ENCODE peak calls at places on chromosomes 3 and 15, in four cellular contexts. O is PC-9, C is endothelial cell, T is natural killer cell. B is an unnamed sample.

GRCh38 chr15:59169337-59169736 is 37.3 kb upstream of the LDHAL6B start:
- DNase-seq in C (no peak), T (no peak), O (no peak), B (no peak)

GRCh38 chr3:169146112-169146665 is 517.3 kb downstream of the MECOM start:
- DNase-seq in T (no peak), C (peak; percentile 77), O (peak; percentile 69), B (no peak)

GRCh38 chr3:49707113-49707480 is 12.4 kb downstream of the AMIGO3 start:
- DNase-seq in T (no peak), C (no peak), O (no peak), B (no peak)

GRCh38 chr3:129985113-129985512 is 10.6 kb downstream of the TRH start:
- DNase-seq in T (no peak), O (no peak), C (no peak), B (no peak)

GRCh38 chr3:54322354-54322753 is 200.0 kb downstream of the CACNA2D3 start:
- DNase-seq in T (no peak), C (no peak), O (no peak), B (no peak)

GRCh38 chr3:33665294-33665693 is 52.8 kb downstream of the CLASP2 start:
- DNase-seq in O (no peak), T (no peak), C (no peak), B (no peak)

GRCh38 chr15:52042051-52042851 is 23.2 kb downstream of the MAPK6 start:
- DNase-seq in T (no peak), O (no peak), C (no peak), B (no peak)

GRCh38 chr3:69695933-69696332 is 43.3 kb upstream of the MITF start:
- DNase-seq in C (no peak), O (no peak), T (no peak), B (no peak)

GRCh38 chr15:95594496-95594895 is 736.0 kb upstream of the NR2F2 start:
- DNase-seq in C (no peak), T (no peak), O (no peak), B (no peak)

GRCh38 chr3:4523710-4524422 is 30.7 kb downstream of the ITPR1 start:
- DNase-seq in O (no peak), C (no peak), T (no peak), B (no peak)

GRCh38 chr3:77227567-77227966 is 187.7 kb downstream of the ROBO2 start:
- DNase-seq in T (no peak), O (no peak), C (no peak), B (no peak)

GRCh38 chr3:171712168-171712938 is 97.9 kb downstream of the PLD1 start:
- DNase-seq in T (no peak), O (no peak), C (no peak), B (no peak)

GRCh38 chr15:100714749-100715342 is 112.5 kb downstream of the ASB7 start:
- DNase-seq in O (no peak), C (no peak), T (no peak), B (peak; percentile 67)

GRCh38 chr15:98785796-98786581 is 137.7 kb downstream of the IGF1R start:
- DNase-seq in C (no peak), T (no peak), O (no peak), B (peak; percentile 46)

GRCh38 chr3:120349819-120350125 is 618 bp upstream of the LRRC58 start:
- DNase-seq in T (no peak), C (no peak), O (no peak), B (no peak)

GRCh38 chr15:80776420-80777045 is 2.6 kb upstream of the CEMIP start:
- DNase-seq in C (peak; percentile 83), T (peak; percentile 60), O (peak; percentile 14), B (peak; percentile 86)

GRCh38 chr3:173685471-173685870 is 287.9 kb downstream of the NLGN1 start:
- DNase-seq in O (no peak), T (no peak), C (no peak), B (no peak)

GRCh38 chr15:62046064-62046779 is 14.0 kb downstream of the VPS13C start:
- DNase-seq in O (no peak), C (no peak), T (no peak), B (no peak)

GRCh38 chr3:96370637-96371036 is 443.8 kb upstream of the EPHA6 start:
- DNase-seq in C (no peak), O (no peak), T (no peak), B (no peak)

GRCh38 chr15:74781673-74782595 is at the start of gene CSK:
- DNase-seq in O (peak; percentile 77), T (peak; percentile 84), C (peak; percentile 85), B (peak; percentile 93)

GRCh38 chr3:50657816-50658215 is 16.9 kb upstream of the DOCK3 start:
- DNase-seq in C (no peak), T (no peak), O (no peak), B (no peak)

GRCh38 chr3:52108302-52109232 is 45.7 kb downstream of the POC1A start:
- DNase-seq in C (no peak), O (no peak), T (no peak), B (no peak)

GRCh38 chr3:16151109-16151508 is 23.4 kb upstream of the GALNT15 start:
- DNase-seq in T (no peak), C (no peak), O (no peak), B (no peak)

GRCh38 chr3:175486255-175486654 is 627.1 kb downstream of the NAALADL2 start:
- DNase-seq in T (no peak), C (no peak), O (no peak), B (no peak)

GRCh38 chr3:67362686-67363085 is 291.7 kb downstream of the SUCLG2 start:
- DNase-seq in O (peak; percentile 40), C (no peak), T (no peak), B (no peak)

GRCh38 chr3:12120374-12121140 is 38.2 kb downstream of the TIMP4 start:
- DNase-seq in O (no peak), C (no peak), T (no peak), B (no peak)

GRCh38 chr15:98955331-98955730 is 52.3 kb downstream of the PGPEP1L start:
- DNase-seq in C (no peak), T (no peak), O (no peak), B (no peak)

GRCh38 chr3:134666466-134666865 is 15.6 kb upstream of the KY start:
- DNase-seq in C (no peak), T (no peak), O (no peak), B (no peak)

GRCh38 chr3:96756516-96756915 is 57.9 kb upstream of the EPHA6 start:
- DNase-seq in T (no peak), O (no peak), C (no peak), B (no peak)

GRCh38 chr3:170469151-170470062 is 50.7 kb downstream of the CLDN11 start:
- DNase-seq in O (no peak), C (no peak), T (no peak), B (no peak)

GRCh38 chr3:8423307-8423706 is 78.3 kb upstream of the LMCD1 start:
- DNase-seq in T (no peak), C (no peak), O (no peak), B (no peak)

GRCh38 chr15:29615791-29616190 is 206.5 kb downstream of the TJP1 start:
- DNase-seq in O (no peak), T (no peak), C (no peak), B (peak; percentile 53)

GRCh38 chr3:196195664-196196255 is 15.4 kb downstream of the ZDHHC19 start:
- DNase-seq in T (no peak), O (no peak), C (no peak), B (no peak)

GRCh38 chr15:41820791-41821423 is 7.0 kb upstream of the JMJD7 start:
- DNase-seq in O (no peak), T (no peak), C (no peak), B (no peak)

GRCh38 chr3:51955893-51956770 is 951 bp downstream of the GPR62 start:
- DNase-seq in O (peak; percentile 63), T (peak; percentile 27), C (peak; percentile 62), B (no peak)

GRCh38 chr3:119034256-119035013 is at the start of gene IGSF11:
- DNase-seq in O (peak; percentile 66), C (peak; percentile 81), T (peak; percentile 24), B (peak; percentile 85)

DNA sequence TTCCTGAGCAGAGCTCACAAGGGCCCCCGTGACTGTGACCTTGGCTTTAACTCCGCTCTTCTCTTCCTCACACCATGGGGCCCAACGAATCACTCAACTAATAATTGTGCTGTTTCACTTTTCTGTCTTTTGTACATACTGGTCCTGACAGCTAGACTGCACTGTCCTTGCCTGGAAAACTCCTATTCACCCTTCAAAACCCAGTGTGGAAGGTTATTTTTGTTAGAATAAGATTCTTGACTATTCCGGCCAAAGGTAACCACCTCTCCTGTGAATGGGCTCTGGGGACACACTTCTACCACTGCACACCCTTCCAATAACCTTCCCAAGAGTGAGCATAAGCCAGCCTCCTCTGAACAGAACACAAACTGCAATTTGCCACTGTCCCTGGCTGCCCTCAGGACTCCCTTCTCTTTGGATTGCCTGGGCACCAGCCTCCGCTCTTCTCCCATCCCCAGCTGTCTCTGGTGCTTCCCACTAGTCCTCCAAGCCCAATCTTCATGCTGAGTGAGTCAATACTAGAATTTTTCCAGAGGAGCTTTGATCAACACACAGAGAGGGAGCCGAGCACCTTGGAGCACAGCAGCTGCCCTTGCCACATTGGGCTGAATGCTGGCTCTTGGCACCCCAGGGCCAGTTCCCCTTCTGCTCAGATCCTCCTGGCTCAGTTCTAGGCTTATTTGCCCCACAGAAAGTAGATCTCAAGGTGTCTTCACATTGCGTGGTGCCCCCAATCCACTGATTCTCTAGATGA is 2.1 kb downstream of the SCN5A start:
- DNase-seq in C (no peak), O (no peak), T (no peak), B (peak; percentile 63)
- TF ChIP-seq CTCF in C (no peak), O (no peak), T (no peak), B (no peak)

DNA sequence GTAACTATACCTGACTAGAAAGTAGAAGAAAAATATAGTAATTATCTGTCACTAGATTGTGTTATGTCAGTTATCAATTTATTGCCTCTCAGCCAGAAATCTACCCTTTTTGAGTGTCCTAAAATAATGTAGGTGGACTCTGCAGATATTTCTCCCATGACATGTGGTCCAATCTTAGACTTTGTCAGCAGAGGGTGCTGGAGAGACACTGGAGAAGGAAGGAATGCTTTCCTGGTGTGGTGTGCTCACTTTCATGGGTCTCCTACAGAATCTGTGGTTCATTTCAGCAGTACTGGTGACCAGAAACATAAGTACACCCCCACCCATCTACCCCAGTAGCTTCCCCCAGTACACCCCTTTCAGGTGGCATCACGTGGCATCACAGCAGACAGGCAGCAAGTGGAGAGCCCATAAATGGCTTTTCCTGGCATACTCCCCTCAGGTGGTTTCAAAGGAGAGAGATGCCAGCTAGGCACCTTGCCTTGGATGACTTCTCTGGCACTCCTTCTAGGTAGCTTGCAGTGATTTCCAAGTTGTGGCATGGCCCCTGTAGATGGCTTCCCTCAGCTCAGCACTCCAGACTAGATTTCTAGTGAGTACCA is 114.7 kb downstream of the GADL1 start:
- DNase-seq in T (no peak), C (peak; percentile 56), O (no peak), B (no peak)
- TF ChIP-seq CTCF in T (no peak), C (peak; percentile 51), O (peak; percentile 40), B (peak; percentile 55)

GRCh38 chr15:76345880-76346665 is 9.5 kb downstream of the ISL2 start:
- DNase-seq in T (no peak), O (no peak), C (no peak), B (no peak)
- TF ChIP-seq CTCF in T (no peak), O (no peak), C (no peak), B (no peak)

DNA sequence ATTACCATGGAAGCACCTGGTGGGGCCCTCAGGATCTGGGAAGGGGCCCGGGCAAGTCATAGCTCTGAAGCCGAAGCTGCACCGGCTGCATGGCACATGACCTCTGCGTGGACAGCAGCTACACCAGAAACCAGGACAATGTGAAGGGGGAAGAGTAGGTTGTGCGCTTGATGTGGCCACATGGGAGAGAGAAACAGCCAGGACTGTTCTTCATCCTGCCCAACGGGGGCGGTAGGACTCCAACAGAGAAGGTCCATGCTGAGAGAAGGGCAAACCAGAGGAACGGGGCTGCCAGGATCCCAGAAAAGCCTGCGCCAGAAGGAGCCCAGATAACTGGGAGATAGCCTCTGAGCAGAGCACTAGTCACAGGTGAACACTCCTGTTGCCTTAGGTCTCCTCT is 54.9 kb upstream of the PRR20G start:
- DNase-seq in O (no peak), T (no peak), C (no peak), B (no peak)
- TF ChIP-seq CTCF in O (no peak), T (no peak), C (no peak), B (no peak)